ENCODE peak calls at places on chromosomes 12 and 14, in six cellular contexts. One of them, this sample, is unnamed.

GRCh38 chr12:64635356-64635998 is 25.2 kb downstream of the RASSF3 start:
- DNase-seq in IMR-90: no peak
- DNase-seq in stomach: no peak
- DNase-seq in breast epithelium: no peak
- DNase-seq in right lobe of liver: no peak
- DNase-seq in HCT116: no peak
- DNase-seq in this sample: no peak

GRCh38 chr14:91866061-91866460 is 1.3 kb downstream of the TC2N start:
- DNase-seq in IMR-90: no peak
- DNase-seq in stomach: no peak
- DNase-seq in breast epithelium: no peak
- DNase-seq in right lobe of liver: no peak
- DNase-seq in HCT116: no peak
- DNase-seq in this sample: no peak

GRCh38 chr12:30243426-30243825 is 452.2 kb downstream of the IPO8 start:
- DNase-seq in IMR-90: no peak
- DNase-seq in stomach: no peak
- DNase-seq in breast epithelium: no peak
- DNase-seq in right lobe of liver: no peak
- DNase-seq in HCT116: no peak
- DNase-seq in this sample: no peak

GRCh38 chr14:50937800-50938199 is 6.5 kb downstream of the PYGL start:
- DNase-seq in IMR-90: no peak
- DNase-seq in stomach: no peak
- DNase-seq in breast epithelium: no peak
- DNase-seq in right lobe of liver: no peak
- DNase-seq in HCT116: no peak
- DNase-seq in this sample: no peak

GRCh38 chr12:89347325-89347829 is 4.9 kb downstream of the DUSP6 start:
- DNase-seq in IMR-90: no peak
- DNase-seq in stomach: no peak
- DNase-seq in breast epithelium: no peak
- DNase-seq in right lobe of liver: no peak
- DNase-seq in HCT116: no peak
- DNase-seq in this sample: no peak

GRCh38 chr12:64407342-64408223 is 3.4 kb downstream of the XPOT start:
- DNase-seq in IMR-90: no peak
- DNase-seq in stomach: no peak
- DNase-seq in breast epithelium: no peak
- DNase-seq in right lobe of liver: no peak
- DNase-seq in HCT116: no peak
- DNase-seq in this sample: no peak

GRCh38 chr14:105055334-105055733 is 9.9 kb downstream of the GPR132 start:
- DNase-seq in IMR-90: no peak
- DNase-seq in stomach: no peak
- DNase-seq in breast epithelium: no peak
- DNase-seq in right lobe of liver: peak; percentile 15
- DNase-seq in HCT116: no peak
- DNase-seq in this sample: no peak

GRCh38 chr14:100030441-100031153 is 34.6 kb upstream of the EVL start:
- DNase-seq in IMR-90: peak; percentile 95
- DNase-seq in stomach: no peak
- DNase-seq in breast epithelium: no peak
- DNase-seq in right lobe of liver: no peak
- DNase-seq in HCT116: no peak
- DNase-seq in this sample: peak; percentile 66

GRCh38 chr14:32495435-32495734 is 166.3 kb downstream of the AKAP6 start:
- DNase-seq in IMR-90: no peak
- DNase-seq in stomach: no peak
- DNase-seq in breast epithelium: no peak
- DNase-seq in right lobe of liver: no peak
- DNase-seq in HCT116: no peak
- DNase-seq in this sample: no peak

GRCh38 chr14:98614741-98615140 is 657.3 kb downstream of the BCL11B start:
- DNase-seq in IMR-90: no peak
- DNase-seq in stomach: no peak
- DNase-seq in breast epithelium: no peak
- DNase-seq in right lobe of liver: no peak
- DNase-seq in HCT116: no peak
- DNase-seq in this sample: no peak

GRCh38 chr12:31728917-31729640 is at the start of gene AMN1:
- DNase-seq in IMR-90: peak; percentile 99
- DNase-seq in stomach: peak; percentile 100
- DNase-seq in breast epithelium: peak; percentile 99
- DNase-seq in right lobe of liver: peak; percentile 100
- DNase-seq in HCT116: peak; percentile 96
- DNase-seq in this sample: peak; percentile 100

GRCh38 chr12:14618990-14619389 is 51.3 kb upstream of the PLBD1 start:
- DNase-seq in IMR-90: peak; percentile 16
- DNase-seq in stomach: no peak
- DNase-seq in breast epithelium: no peak
- DNase-seq in right lobe of liver: no peak
- DNase-seq in HCT116: no peak
- DNase-seq in this sample: no peak

GRCh38 chr12:117042171-117042809 is 56.9 kb downstream of the TESC start:
- DNase-seq in IMR-90: peak; percentile 8
- DNase-seq in stomach: peak; percentile 73
- DNase-seq in breast epithelium: no peak
- DNase-seq in right lobe of liver: no peak
- DNase-seq in HCT116: no peak
- DNase-seq in this sample: peak; percentile 82

GRCh38 chr12:56248711-56249110 is 9.5 kb downstream of the ANKRD52 start:
- DNase-seq in IMR-90: no peak
- DNase-seq in stomach: no peak
- DNase-seq in breast epithelium: no peak
- DNase-seq in right lobe of liver: peak; percentile 36
- DNase-seq in HCT116: no peak
- DNase-seq in this sample: no peak

GRCh38 chr12:65879878-65880277 is 55.6 kb downstream of the HMGA2 start:
- DNase-seq in IMR-90: peak; percentile 88
- DNase-seq in stomach: no peak
- DNase-seq in breast epithelium: no peak
- DNase-seq in right lobe of liver: no peak
- DNase-seq in HCT116: no peak
- DNase-seq in this sample: no peak

GRCh38 chr12:41213107-41213506 is 25.0 kb downstream of the PDZRN4 start:
- DNase-seq in IMR-90: no peak
- DNase-seq in stomach: no peak
- DNase-seq in breast epithelium: no peak
- DNase-seq in right lobe of liver: no peak
- DNase-seq in HCT116: no peak
- DNase-seq in this sample: no peak

DNA sequence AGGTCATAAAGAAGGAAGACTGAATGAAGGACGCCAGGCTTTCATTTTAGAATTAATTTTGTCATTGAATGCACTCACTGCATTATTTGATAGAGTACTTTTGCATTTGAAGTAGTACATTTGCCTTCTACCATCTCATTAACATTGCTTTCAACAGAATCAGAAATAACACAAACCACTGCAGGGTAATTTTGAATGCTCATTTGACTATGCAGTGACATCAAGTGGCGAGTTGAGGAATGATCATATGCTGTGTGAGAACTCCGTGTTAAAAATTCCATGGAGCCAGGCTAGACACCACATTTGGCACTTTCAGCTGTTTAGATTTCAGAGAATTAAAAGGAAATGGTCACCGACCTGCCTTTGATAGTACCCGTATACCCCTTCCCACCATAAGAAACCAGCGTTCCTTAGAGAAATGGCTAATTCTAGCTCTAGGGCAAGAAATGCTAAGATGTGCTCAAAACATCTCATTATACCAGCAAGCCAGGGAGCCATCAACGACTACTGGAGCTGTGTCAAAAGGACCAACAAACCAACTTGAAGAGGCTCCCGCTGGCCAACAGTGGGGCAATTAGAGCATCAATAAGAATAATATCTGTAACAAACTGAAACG is 16.5 kb downstream of the HEBP1 start:
- DNase-seq in IMR-90: peak; percentile 69
- DNase-seq in stomach: no peak
- DNase-seq in breast epithelium: no peak
- DNase-seq in right lobe of liver: no peak
- DNase-seq in HCT116: peak; percentile 33
- DNase-seq in this sample: peak; percentile 47
- TF ChIP-seq CTCF in IMR-90: peak; percentile 79
- TF ChIP-seq CTCF in stomach: peak; percentile 51
- TF ChIP-seq CTCF in breast epithelium: peak; percentile 27
- TF ChIP-seq CTCF in right lobe of liver: peak; percentile 55
- TF ChIP-seq CTCF in HCT116: peak; percentile 69
- TF ChIP-seq CTCF in this sample: peak; percentile 63

DNA sequence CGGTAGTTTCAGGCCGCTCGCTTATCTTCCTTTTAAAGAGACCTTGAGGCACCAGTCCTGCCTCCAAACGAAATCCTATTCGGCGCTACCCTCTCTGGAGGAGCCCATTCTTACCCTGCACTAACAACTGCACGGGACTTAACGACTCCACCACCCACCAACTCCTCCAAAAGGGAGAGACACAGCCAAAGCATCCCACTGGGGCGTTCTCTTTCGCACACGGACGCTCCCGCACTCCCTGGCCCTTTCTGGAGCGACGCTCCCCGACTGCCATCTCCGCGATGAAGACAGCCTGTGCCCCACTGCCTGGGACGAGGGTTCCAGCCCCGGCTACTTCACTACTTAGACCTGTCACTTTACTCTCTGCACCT is 648 bp downstream of the GALC start:
- DNase-seq in IMR-90: peak; percentile 11
- DNase-seq in stomach: no peak
- DNase-seq in breast epithelium: no peak
- DNase-seq in right lobe of liver: no peak
- DNase-seq in HCT116: no peak
- DNase-seq in this sample: peak; percentile 60
- TF ChIP-seq POLR2A in IMR-90: no peak
- TF ChIP-seq POLR2A in stomach: no peak
- TF ChIP-seq POLR2A in breast epithelium: no peak
- TF ChIP-seq POLR2A in right lobe of liver: no peak
- TF ChIP-seq POLR2A in HCT116: no peak
- TF ChIP-seq POLR2A in this sample: no peak

DNA sequence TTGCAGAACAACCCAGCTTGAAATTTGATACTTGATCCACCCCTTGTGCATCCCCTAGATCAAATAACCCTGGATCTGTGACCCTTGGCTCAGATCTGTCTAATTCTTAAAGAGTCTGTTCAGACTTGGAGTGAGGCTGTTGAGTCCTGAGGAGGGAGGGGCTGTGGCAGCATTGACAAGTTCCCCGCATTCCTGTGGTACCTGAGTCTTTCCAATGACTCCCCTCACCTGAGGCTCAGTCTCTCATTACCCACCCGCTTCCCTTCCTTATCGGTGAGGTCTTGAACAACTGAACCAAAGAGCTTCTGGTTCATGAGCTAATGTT is 16.1 kb upstream of the HDAC7 start:
- DNase-seq in IMR-90: no peak
- DNase-seq in stomach: no peak
- DNase-seq in breast epithelium: no peak
- DNase-seq in right lobe of liver: no peak
- DNase-seq in HCT116: no peak
- DNase-seq in this sample: no peak
- TF ChIP-seq CTCF in IMR-90: no peak
- TF ChIP-seq CTCF in stomach: no peak
- TF ChIP-seq CTCF in breast epithelium: no peak
- TF ChIP-seq CTCF in right lobe of liver: no peak
- TF ChIP-seq CTCF in HCT116: no peak
- TF ChIP-seq CTCF in this sample: no peak

DNA sequence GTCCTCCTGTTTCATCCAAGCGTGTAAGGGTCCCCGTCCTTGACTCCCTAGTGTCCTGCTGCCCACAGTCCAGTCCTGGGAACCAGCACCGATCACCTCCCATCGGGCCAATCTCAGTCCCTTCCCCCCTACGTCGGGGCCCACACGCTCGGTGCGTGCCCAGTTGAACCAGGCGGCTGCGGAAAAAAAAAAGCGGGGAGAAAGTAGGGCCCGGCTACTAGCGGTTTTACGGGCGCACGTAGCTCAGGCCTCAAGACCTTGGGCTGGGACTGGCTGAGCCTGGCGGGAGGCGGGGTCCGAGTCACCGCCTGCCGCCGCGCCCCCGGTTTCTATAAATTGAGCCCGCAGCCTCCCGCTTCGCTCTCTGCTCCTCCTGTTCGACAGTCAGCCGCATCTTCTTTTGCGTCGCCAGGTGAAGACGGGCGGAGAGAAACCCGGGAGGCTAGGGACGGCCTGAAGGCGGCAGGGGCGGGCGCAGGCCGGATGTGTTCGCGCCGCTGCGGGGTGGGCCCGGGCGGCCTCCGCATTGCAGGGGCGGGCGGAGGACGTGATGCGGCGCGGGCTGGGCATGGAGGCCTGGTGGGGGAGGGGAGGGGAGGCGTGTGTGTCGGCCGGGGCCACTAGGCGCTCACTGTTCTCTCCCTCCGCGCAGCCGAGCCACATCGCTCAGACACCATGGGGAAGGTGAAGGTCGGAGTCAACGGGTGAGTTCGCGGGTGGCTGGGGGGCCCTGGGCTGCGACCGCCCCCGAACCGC is at the start of gene GAPDH:
- DNase-seq in IMR-90: peak; percentile 97
- DNase-seq in stomach: peak; percentile 90
- DNase-seq in breast epithelium: peak; percentile 91
- DNase-seq in right lobe of liver: peak; percentile 97
- DNase-seq in HCT116: peak; percentile 96
- DNase-seq in this sample: peak; percentile 93
- TF ChIP-seq POLR2A in IMR-90: peak; percentile 100
- TF ChIP-seq POLR2A in stomach: no peak
- TF ChIP-seq POLR2A in breast epithelium: peak; percentile 81
- TF ChIP-seq POLR2A in right lobe of liver: peak; percentile 97
- TF ChIP-seq POLR2A in HCT116: peak; percentile 99
- TF ChIP-seq POLR2A in this sample: peak; percentile 98

GRCh38 chr12:63150255-63151060 is 543 bp downstream of the AVPR1A start:
- DNase-seq in IMR-90: no peak
- DNase-seq in stomach: no peak
- DNase-seq in breast epithelium: no peak
- DNase-seq in right lobe of liver: peak; percentile 68
- DNase-seq in HCT116: no peak
- DNase-seq in this sample: peak; percentile 65

GRCh38 chr12:63151061-63151897 is at the start of gene AVPR1A:
- DNase-seq in IMR-90: no peak
- DNase-seq in stomach: no peak
- DNase-seq in breast epithelium: no peak
- DNase-seq in right lobe of liver: no peak
- DNase-seq in HCT116: no peak
- DNase-seq in this sample: peak; percentile 80

GRCh38 chr12:63154560-63154959 is 3.6 kb upstream of the AVPR1A start:
- DNase-seq in IMR-90: no peak
- DNase-seq in stomach: no peak
- DNase-seq in breast epithelium: no peak
- DNase-seq in right lobe of liver: no peak
- DNase-seq in HCT116: no peak
- DNase-seq in this sample: no peak

GRCh38 chr12:63149884-63150254 is 1.1 kb downstream of the AVPR1A start:
- DNase-seq in IMR-90: no peak
- DNase-seq in stomach: no peak
- DNase-seq in breast epithelium: no peak
- DNase-seq in right lobe of liver: no peak
- DNase-seq in HCT116: no peak
- DNase-seq in this sample: no peak

GRCh38 chr12:63151898-63152700 is 1.1 kb upstream of the AVPR1A start:
- DNase-seq in IMR-90: peak; percentile 24
- DNase-seq in stomach: no peak
- DNase-seq in breast epithelium: no peak
- DNase-seq in right lobe of liver: no peak
- DNase-seq in HCT116: peak; percentile 43
- DNase-seq in this sample: peak; percentile 82
- TF ChIP-seq CTCF in IMR-90: peak; percentile 58
- TF ChIP-seq CTCF in stomach: peak; percentile 63
- TF ChIP-seq CTCF in breast epithelium: peak; percentile 35
- TF ChIP-seq CTCF in right lobe of liver: peak; percentile 77
- TF ChIP-seq CTCF in HCT116: peak; percentile 41
- TF ChIP-seq CTCF in this sample: peak; percentile 79

GRCh38 chr12:52949413-52950331 is 754 bp downstream of the KRT18 start:
- DNase-seq in IMR-90: peak; percentile 95
- DNase-seq in stomach: peak; percentile 81
- DNase-seq in breast epithelium: peak; percentile 82
- DNase-seq in right lobe of liver: no peak
- DNase-seq in HCT116: peak; percentile 84
- DNase-seq in this sample: peak; percentile 54
- TF ChIP-seq POLR2A in IMR-90: peak; percentile 65
- TF ChIP-seq POLR2A in stomach: no peak
- TF ChIP-seq POLR2A in breast epithelium: no peak
- TF ChIP-seq POLR2A in right lobe of liver: peak; percentile 71
- TF ChIP-seq POLR2A in HCT116: peak; percentile 90
- TF ChIP-seq POLR2A in this sample: no peak